ENCODE peak calls at places on chromosomes 1 and 21, in four cellular contexts. C, L, G and K are unnamed samples.

GRCh38 chr1:226821719-226822085 is 48.7 kb upstream of the PSEN2 start:
- DNase-seq in G (no peak), C (no peak), L (no peak), K (no peak)

GRCh38 chr1:218546314-218546713 is 201.2 kb downstream of the TGFB2 start:
- DNase-seq in L (no peak), G (no peak), C (no peak), K (no peak)

GRCh38 chr1:231951399-231951798 is 324.8 kb downstream of the DISC1 start:
- DNase-seq in L (no peak), C (no peak), G (no peak), K (no peak)

GRCh38 chr1:1721201-1721600 is 3.0 kb downstream of the CDK11A start:
- DNase-seq in C (no peak), G (no peak), L (no peak), K (no peak)

GRCh38 chr21:18451679-18452078 is 48.1 kb upstream of the TMPRSS15 start:
- DNase-seq in L (no peak), C (no peak), G (no peak), K (no peak)

GRCh38 chr1:60483471-60483870 is 409.9 kb upstream of the C1orf87 start:
- DNase-seq in L (no peak), C (no peak), G (no peak), K (no peak)

GRCh38 chr1:32239790-32240139 is 7.3 kb upstream of the FAM167B start:
- DNase-seq in G (peak), C (peak), L (peak), K (no peak)

GRCh38 chr1:10643607-10644306 is 152.7 kb downstream of the CASZ1 start:
- DNase-seq in C (no peak), G (no peak), L (no peak), K (no peak)

GRCh38 chr1:3783651-3784474 is 11.3 kb downstream of the SMIM1 start:
- DNase-seq in G (no peak), L (no peak), C (no peak), K (no peak)

GRCh38 chr1:116667577-116668105 is at the start of gene IGSF3:
- DNase-seq in C (peak), L (peak), G (peak), K (peak)

GRCh38 chr21:41932191-41932575 is 21.6 kb downstream of the C2CD2 start:
- DNase-seq in C (no peak), L (no peak), G (no peak), K (no peak)
- TF ChIP-seq CTCF in C (no peak), L (no peak), G (no peak), K (no peak)

GRCh38 chr1:33560680-33561079 is 88.2 kb downstream of the ZSCAN20 start:
- DNase-seq in G (no peak), C (no peak), L (no peak), K (no peak)
- TF ChIP-seq CTCF in G (no peak), C (no peak), L (no peak), K (no peak)

GRCh38 chr1:229003233-229004031 is 267.5 kb upstream of the RAB4A start:
- DNase-seq in C (no peak), L (no peak), G (no peak), K (no peak)
- TF ChIP-seq CTCF in C (no peak), L (no peak), G (no peak), K (no peak)

GRCh38 chr21:39456665-39457064 is 4.9 kb downstream of the SH3BGR start:
- DNase-seq in L (no peak), G (no peak), C (no peak), K (no peak)
- TF ChIP-seq CTCF in L (peak), G (no peak), C (peak), K (no peak)

GRCh38 chr1:59340411-59341307 is 43.8 kb downstream of the FGGY start:
- DNase-seq in G (no peak), L (no peak), C (no peak), K (no peak)
- TF ChIP-seq CTCF in G (no peak), L (no peak), C (no peak), K (no peak)

GRCh38 chr1:6794164-6794563 is 8.9 kb downstream of the CAMTA1 start:
- DNase-seq in L (no peak), G (no peak), C (no peak), K (no peak)
- TF ChIP-seq CTCF in L (peak), G (peak), C (peak), K (no peak)

DNA sequence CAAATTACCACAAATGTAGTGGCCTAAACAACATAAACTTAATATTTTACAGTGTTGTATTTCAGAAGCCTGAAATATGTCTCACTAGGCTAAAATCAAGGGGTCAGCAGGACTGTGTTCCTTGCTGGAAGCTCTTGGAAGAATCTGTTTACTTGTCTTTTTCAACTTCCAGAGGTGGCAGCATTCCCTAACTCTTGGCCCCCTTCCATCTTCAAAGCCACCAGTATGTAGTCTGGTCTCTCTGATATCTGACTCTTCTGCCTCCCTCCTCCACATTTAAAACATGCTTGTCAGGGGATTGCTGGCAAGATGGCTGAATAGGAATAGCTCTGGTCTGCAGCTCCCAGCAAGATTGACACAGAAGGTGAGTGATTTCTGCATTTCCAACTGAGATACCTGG is 567.5 kb downstream of the PLA2G4A start:
- DNase-seq in C (no peak), L (no peak), G (no peak), K (no peak)
- TF ChIP-seq CTCF in C (no peak), L (no peak), G (no peak), K (no peak)